ENCODE peak calls at places on chromosomes 5 and 9, in five cellular contexts. X is amygdala; M is aorta; R is fibroblast of lung; Q is activated CD8-positive, alpha-beta memory T cell treated with anti-CD3 and anti-CD28 coated beads, Interleukin-2, amount 50 U/mL, for 48 hours. G is an unnamed sample.

GRCh38 chr5:168939887-168940534 is 360.8 kb upstream of the PANK3 start:
- DNase-seq in X (no peak), M (no peak), R (no peak), Q (no peak), G (no peak)

GRCh38 chr5:83471405-83472212 is at the start of gene VCAN:
- DNase-seq in X (peak), M (peak), R (peak), Q (no peak), G (peak)

GRCh38 chr9:89522261-89522978 is 24.5 kb upstream of the SEMA4D start:
- DNase-seq in X (no peak), M (no peak), R (no peak), Q (peak), G (peak)

GRCh38 chr5:74166064-74166463 is 474.5 kb downstream of the ENC1 start:
- DNase-seq in X (no peak), M (no peak), R (no peak), Q (no peak), G (no peak)

GRCh38 chr9:85716031-85716877 is 25.5 kb downstream of the AGTPBP1 start:
- DNase-seq in X (no peak), M (no peak), R (no peak), Q (no peak), G (no peak)

GRCh38 chr5:149853019-149853648 is 91.5 kb downstream of the PDE6A start:
- DNase-seq in X (peak), M (peak), R (peak), Q (peak), G (peak)

GRCh38 chr9:83299556-83299955 is 236.6 kb upstream of the RASEF start:
- DNase-seq in X (no peak), M (no peak), R (no peak), Q (no peak), G (no peak)

GRCh38 chr5:149646564-149646963 is 65.3 kb downstream of the ARHGEF37 start:
- DNase-seq in X (no peak), M (no peak), R (no peak), Q (no peak), G (no peak)

GRCh38 chr5:124511791-124512190 is 234.6 kb downstream of the ZNF608 start:
- DNase-seq in X (no peak), M (no peak), R (no peak), Q (no peak), G (no peak)

GRCh38 chr5:132905938-132906337 is 32.5 kb downstream of the LEAP2 start:
- DNase-seq in X (no peak), M (no peak), R (peak), Q (no peak), G (no peak)

GRCh38 chr5:178383919-178384814 is 151.6 kb upstream of the PHYKPL start:
- DNase-seq in X (no peak), M (peak), R (no peak), Q (no peak), G (peak)

GRCh38 chr9:81690251-81690851 is 1.0 kb upstream of the TLE1 start:
- DNase-seq in X (no peak), M (peak), R (no peak), Q (no peak), G (peak)

GRCh38 chr5:156879665-156880285 is 29.7 kb downstream of the PPP1R2B start:
- DNase-seq in X (no peak), M (no peak), R (no peak), Q (no peak), G (no peak)

GRCh38 chr9:18632624-18633407 is 158.9 kb downstream of the ADAMTSL1 start:
- DNase-seq in X (no peak), M (peak), R (peak), Q (no peak), G (no peak)

GRCh38 chr5:172364773-172365172 is 81.2 kb upstream of the UBTD2 start:
- DNase-seq in X (no peak), M (peak), R (no peak), Q (no peak), G (no peak)

GRCh38 chr5:178496219-178496618 is 94.0 kb downstream of the COL23A1 start:
- DNase-seq in X (no peak), M (no peak), R (no peak), Q (no peak), G (no peak)

GRCh38 chr9:121498150-121498486 is 1.5 kb downstream of the GGTA1 start:
- DNase-seq in X (peak), M (peak), R (peak), Q (peak), G (no peak)

GRCh38 chr9:83266618-83267543 is 203.9 kb upstream of the RASEF start:
- DNase-seq in X (no peak), M (no peak), R (no peak), Q (no peak), G (peak)

GRCh38 chr5:81233080-81233634 is at the start of gene CKMT2:
- DNase-seq in X (no peak), M (peak), R (peak), Q (no peak), G (peak)

GRCh38 chr9:130823435-130823834 is 11.6 kb upstream of the ABL1 start:
- DNase-seq in X (no peak), M (no peak), R (peak), Q (no peak), G (no peak)

GRCh38 chr9:9729082-9729481 is 883.7 kb downstream of the PTPRD start:
- DNase-seq in X (no peak), M (no peak), R (no peak), Q (no peak), G (no peak)

GRCh38 chr5:176788091-176788490 is 22.3 kb upstream of the UNC5A start:
- DNase-seq in X (no peak), M (no peak), R (no peak), Q (no peak), G (no peak)

GRCh38 chr9:73816905-73817304 is 665.2 kb downstream of the ANXA1 start:
- DNase-seq in X (no peak), M (no peak), R (no peak), Q (no peak), G (no peak)

GRCh38 chr5:176642675-176643490 is 4.4 kb upstream of the TSPAN17 start:
- DNase-seq in X (no peak), M (no peak), R (no peak), Q (no peak), G (no peak)

GRCh38 chr9:135605238-135605781 is 34.0 kb downstream of the GLT6D1 start:
- DNase-seq in X (no peak), M (no peak), R (no peak), Q (no peak), G (peak)

GRCh38 chr5:150469718-150470470 is 20.4 kb upstream of the RPS14 start:
- DNase-seq in X (no peak), M (no peak), R (peak), Q (no peak), G (no peak)

G was measured in Peyer's patch.